ENCODE peak calls at places on chromosomes 11 and 22, in four cellular contexts. J is brain microvascular endothelial cell, U is cerebellum, K is endodermal cell. A is an unnamed sample.

GRCh38 chr11:102776454-102776853 is 4.0 kb downstream of the MMP10 start:
- DNase-seq in U (no peak), K (no peak), J (no peak), A (no peak)

GRCh38 chr11:122559734-122560382 is 95.7 kb upstream of the UBASH3B start:
- DNase-seq in J (peak), K (peak), U (no peak), A (no peak)

GRCh38 chr11:77101043-77101537 is 1.6 kb upstream of the OMP start:
- DNase-seq in J (no peak), K (peak), U (no peak), A (no peak)

GRCh38 chr11:6578134-6578533 is 25.3 kb downstream of the RRP8 start:
- DNase-seq in J (no peak), K (no peak), U (no peak), A (no peak)

GRCh38 chr22:44187652-44188230 is 7.0 kb downstream of the PARVG start:
- DNase-seq in K (no peak), U (no peak), J (no peak), A (no peak)

GRCh38 chr22:49968313-49968830 is 7.8 kb downstream of the PIM3 start:
- DNase-seq in U (no peak), K (peak), J (no peak), A (no peak)

GRCh38 chr22:36611241-36611976 is 82.4 kb upstream of the EIF3D start:
- DNase-seq in U (no peak), K (no peak), J (no peak), A (no peak)

GRCh38 chr11:57434640-57435546 is 8.0 kb upstream of the SLC43A3 start:
- DNase-seq in J (peak), U (no peak), K (no peak), A (peak)

GRCh38 chr11:20157768-20158167 is 2.5 kb downstream of the DBX1 start:
- DNase-seq in K (no peak), J (no peak), U (no peak), A (no peak)

GRCh38 chr22:50225200-50225969 is 19.4 kb downstream of the TUBGCP6 start:
- DNase-seq in K (no peak), U (no peak), J (no peak), A (no peak)

GRCh38 chr22:20431520-20432237 is 5.9 kb downstream of the SCARF2 start:
- DNase-seq in J (no peak), K (peak), U (no peak), A (no peak)

GRCh38 chr11:10617551-10617950 is 49.1 kb upstream of the LYVE1 start:
- DNase-seq in U (no peak), K (no peak), J (no peak), A (no peak)

GRCh38 chr11:47236482-47236881 is 12.1 kb downstream of the ACP2 start:
- DNase-seq in U (no peak), J (no peak), K (no peak), A (no peak)

GRCh38 chr11:71431271-71431670 is 16.9 kb downstream of the DHCR7 start:
- DNase-seq in J (no peak), U (no peak), K (no peak), A (no peak)

GRCh38 chr22:43343262-43343988 is at the start of gene SCUBE1:
- DNase-seq in J (no peak), U (peak), K (peak), A (peak)

GRCh38 chr11:61955416-61956135 is 5.4 kb downstream of the BEST1 start:
- DNase-seq in J (no peak), U (no peak), K (peak), A (no peak)

GRCh38 chr11:64384981-64385952 is 26.3 kb downstream of the RPS6KA4 start:
- DNase-seq in J (no peak), U (peak), K (peak), A (no peak)